ENCODE peak calls at places on chromosome 18, in seven cellular contexts. T is HCT116, Q is HepG2, E is K562, F is endothelial cell of umbilical vein, H is H1, P is GM12878. C is an unnamed sample.

GRCh38 chr18:1392046-1392445 is 487.4 kb downstream of the ADCYAP1 start:
- DNase-seq in T (no peak), P (no peak), E (no peak), H (no peak), F (no peak), Q (peak; percentile 5), C (no peak)

GRCh38 chr18:25825066-25825465 is 265.3 kb downstream of the SS18 start:
- DNase-seq in F (no peak), T (no peak), E (no peak), P (no peak), H (no peak), Q (no peak), C (no peak)

GRCh38 chr18:629303-630150 is 27.9 kb upstream of the TYMS start:
- DNase-seq in T (no peak), F (no peak), H (no peak), Q (no peak), E (no peak), P (no peak), C (no peak)

GRCh38 chr18:5524660-5525059 is 19.1 kb downstream of the EPB41L3 start:
- DNase-seq in Q (no peak), F (no peak), H (no peak), E (no peak), T (no peak), P (no peak), C (no peak)

GRCh38 chr18:23225518-23225917 is 90.2 kb downstream of the CABLES1 start:
- DNase-seq in T (no peak), E (no peak), Q (no peak), P (no peak), H (no peak), F (peak; percentile 75), C (no peak)

GRCh38 chr18:2979871-2980606 is 32.9 kb downstream of the LPIN2 start:
- DNase-seq in P (no peak), Q (no peak), F (peak; percentile 44), T (no peak), H (no peak), E (no peak), C (no peak)

GRCh38 chr18:71598374-71598773 is 945.8 kb downstream of the CBLN2 start:
- DNase-seq in T (no peak), H (no peak), Q (no peak), E (no peak), F (peak; percentile 28), P (no peak), C (no peak)

GRCh38 chr18:61891271-61891670 is 1.5 kb downstream of the RNF152 start:
- DNase-seq in P (no peak), T (no peak), Q (no peak), E (no peak), F (no peak), H (no peak), C (no peak)

GRCh38 chr18:41887100-41887499 is 67.9 kb upstream of the PIK3C3 start:
- DNase-seq in H (no peak), P (no peak), T (no peak), Q (no peak), E (no peak), F (no peak), C (no peak)

GRCh38 chr18:26546170-26546874 is 2.0 kb downstream of the KCTD1 start:
- DNase-seq in T (no peak), E (no peak), F (peak; percentile 46), Q (no peak), H (no peak), P (no peak), C (no peak)

GRCh38 chr18:44900627-44901026 is 219.9 kb downstream of the SETBP1 start:
- DNase-seq in H (no peak), T (no peak), Q (no peak), P (no peak), F (no peak), E (no peak), C (no peak)

GRCh38 chr18:75227535-75227934 is 16.9 kb downstream of the TSHZ1 start:
- DNase-seq in T (no peak), E (no peak), F (no peak), Q (no peak), H (no peak), P (no peak), C (no peak)

GRCh38 chr18:13811993-13812392 is 12.0 kb upstream of the MC5R start:
- DNase-seq in E (peak; percentile 19), P (no peak), F (no peak), T (no peak), Q (peak; percentile 10), H (no peak), C (no peak)

GRCh38 chr18:27121108-27121507 is 64.0 kb downstream of the CHST9 start:
- DNase-seq in H (no peak), P (no peak), F (no peak), Q (no peak), T (no peak), E (no peak), C (no peak)

GRCh38 chr18:47912794-47913594 is 17.5 kb downstream of the SMAD2 start:
- DNase-seq in H (no peak), P (no peak), E (no peak), T (no peak), F (no peak), Q (no peak), C (no peak)

DNA sequence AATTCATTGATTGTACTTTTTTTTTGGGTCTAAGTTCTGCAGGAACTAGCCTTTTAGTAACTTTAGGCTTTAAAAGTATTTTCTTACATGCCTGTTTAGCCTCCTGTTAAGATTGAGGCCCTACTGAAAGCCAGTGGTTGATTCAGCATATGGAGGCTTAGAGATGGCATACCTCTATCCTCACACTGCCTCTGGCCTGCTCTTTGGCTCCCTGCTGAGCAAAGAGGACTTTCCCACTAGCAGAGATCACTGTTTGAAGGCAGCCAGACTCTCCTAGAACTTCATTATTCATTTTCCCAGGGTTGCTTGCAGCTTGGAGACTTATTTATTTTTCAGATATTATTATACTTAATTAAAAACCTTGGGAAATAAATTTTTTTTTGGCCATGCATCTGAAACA is 405.6 kb upstream of the MEX3C start:
- DNase-seq in F (no peak), T (no peak), P (no peak), Q (no peak), E (no peak), H (no peak), C (no peak)
- TF ChIP-seq MAX in F (no peak), T (no peak), P (no peak), Q (no peak), E (no peak), H (no peak), C (no peak)

DNA sequence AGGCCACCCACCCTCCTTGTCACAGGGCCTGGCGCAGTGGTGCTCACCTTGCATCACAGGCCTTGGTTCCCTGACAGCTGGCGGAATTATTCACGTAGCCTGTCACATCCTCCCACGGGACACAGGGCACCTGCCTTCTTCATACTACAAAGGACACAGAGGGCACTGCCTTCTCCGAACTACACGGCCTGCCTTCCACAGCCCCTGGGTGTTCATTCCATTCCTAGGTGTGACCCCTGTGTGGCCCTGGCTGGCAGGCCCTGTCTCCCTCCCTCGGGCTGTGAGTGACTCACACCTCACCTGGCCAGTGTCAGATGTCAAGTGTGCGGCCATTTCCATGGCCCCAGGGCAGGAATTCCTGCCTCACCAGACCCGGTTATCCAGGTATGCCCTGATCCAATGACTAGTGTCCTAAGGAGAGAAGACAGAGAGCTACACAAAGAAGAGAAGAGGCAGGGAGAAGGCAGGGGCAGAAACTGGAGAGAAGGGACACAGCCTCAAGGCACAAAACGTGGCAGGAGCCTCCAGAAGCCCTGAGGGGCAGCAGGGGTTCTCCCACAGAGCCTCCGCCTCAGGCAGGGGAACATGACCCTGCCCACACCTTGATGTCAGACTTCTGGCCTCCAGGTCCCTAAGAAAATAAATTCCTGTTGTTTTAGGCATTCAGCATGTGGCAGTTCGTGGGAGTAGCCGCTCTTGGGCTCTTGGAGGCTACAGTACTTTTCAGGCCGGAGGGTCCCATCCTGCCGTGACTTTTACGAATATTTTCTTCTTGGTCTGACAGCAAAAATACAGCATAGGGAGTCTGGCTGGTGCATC is 43.4 kb downstream of the MBP start:
- DNase-seq in F (no peak), T (peak; percentile 81), Q (no peak), P (no peak), H (no peak), E (no peak), C (no peak)
- TF ChIP-seq POLR2AphosphoS5 in F (no peak), T (peak; percentile 55), Q (no peak), P (no peak), H (no peak), E (no peak), C (no peak)

GRCh38 chr18:66511810-66512209 is 92.1 kb downstream of the CDH19 start:
- DNase-seq in F (peak; percentile 87), P (no peak), T (no peak), Q (no peak), E (no peak), H (no peak), C (no peak)

GRCh38 chr18:66508937-66509336 is 95.0 kb downstream of the CDH19 start:
- DNase-seq in Q (no peak), P (no peak), T (no peak), H (no peak), E (no peak), F (no peak), C (no peak)

GRCh38 chr18:66510357-66511027 is 93.4 kb downstream of the CDH19 start:
- DNase-seq in H (no peak), P (no peak), Q (no peak), E (no peak), F (no peak), T (no peak), C (no peak)

DNA sequence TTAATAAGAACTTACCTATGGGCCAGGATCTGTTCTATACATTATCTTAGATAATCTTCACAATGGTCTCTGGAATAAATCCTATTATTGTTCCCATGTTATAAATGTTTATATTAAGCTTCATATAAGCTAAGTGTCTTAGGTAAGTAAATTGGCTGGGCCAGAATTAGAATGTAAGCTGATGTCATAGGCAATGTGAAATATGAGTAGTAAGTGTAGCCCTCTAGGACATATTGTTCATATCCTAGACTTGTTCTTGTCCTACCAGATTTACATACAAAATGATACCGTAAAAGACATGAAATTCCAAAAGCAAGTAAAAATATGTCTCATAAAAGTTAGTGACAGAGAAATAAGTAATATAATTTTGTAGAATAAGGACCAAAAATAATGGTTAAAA is 89.9 kb downstream of the CDH19 start:
- DNase-seq in T (no peak), E (no peak), F (no peak), Q (no peak), P (no peak), H (no peak), C (no peak)
- TF ChIP-seq MAX in T (no peak), E (no peak), F (no peak), Q (no peak), P (no peak), H (no peak), C (no peak)

DNA sequence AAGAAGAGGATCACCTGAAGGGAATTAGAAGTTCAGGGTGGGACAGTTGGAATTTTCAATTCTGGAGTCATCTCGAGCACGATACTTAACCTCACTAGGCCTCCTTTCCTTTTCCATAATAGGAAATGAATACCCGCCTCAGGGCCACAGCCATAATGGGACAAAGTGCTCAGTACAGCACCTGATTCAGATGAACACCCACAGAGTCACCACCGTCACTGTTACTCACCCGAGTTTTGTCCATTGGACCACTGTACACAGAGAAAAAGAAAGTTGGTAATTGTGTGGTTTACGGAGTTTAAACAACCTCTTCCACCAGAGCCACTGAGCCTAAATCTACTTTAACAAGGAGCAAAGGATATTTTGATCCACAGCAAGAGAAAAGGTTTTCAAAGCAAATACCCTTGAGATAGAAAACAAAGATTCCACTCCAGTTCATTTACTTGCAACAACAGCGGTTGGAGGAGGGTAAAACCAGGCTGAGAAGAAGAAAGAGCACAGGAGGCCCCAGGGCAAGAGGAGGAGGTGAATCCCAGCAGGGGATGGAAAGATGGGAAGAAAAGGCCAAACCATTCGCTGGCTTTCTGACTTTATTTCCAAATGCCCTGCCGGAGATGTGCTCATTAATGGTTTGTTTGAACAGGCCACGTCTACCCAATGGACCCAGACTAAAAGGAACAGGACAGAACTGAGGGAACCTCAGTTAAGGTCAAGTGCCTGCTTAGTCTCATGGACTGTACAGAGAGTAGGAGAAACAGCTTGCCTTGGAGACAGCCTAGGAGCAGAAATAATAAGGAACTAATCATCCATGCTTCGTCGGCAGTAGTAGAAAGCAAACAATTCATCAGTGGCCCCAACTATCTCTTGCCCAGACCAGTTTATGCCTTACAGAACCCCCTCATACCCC is 121.8 kb upstream of the NDUFV2 start:
- DNase-seq in T (no peak), E (no peak), H (no peak), P (no peak), Q (no peak), F (no peak), C (no peak)
- TF ChIP-seq POLR2AphosphoS5 in T (no peak), E (no peak), H (no peak), P (no peak), Q (no peak), F (no peak), C (no peak)